ENCODE peak calls at places on chromosomes 11 and 22, in four cellular contexts. One of them, this sample, is unnamed.

GRCh38 chr11:2250041-2250440 is 20.3 kb downstream of the ASCL2 start:
- DNase-seq in H1: no peak
- DNase-seq in HepG2: no peak
- DNase-seq in K562: no peak
- DNase-seq in this sample: no peak

GRCh38 chr11:108931168-108931567 is 266.3 kb downstream of the DDX10 start:
- DNase-seq in H1: no peak
- DNase-seq in HepG2: no peak
- DNase-seq in K562: no peak
- DNase-seq in this sample: peak; percentile 46

GRCh38 chr22:22450343-22450839 is 58.2 kb downstream of the ZNF280B start:
- DNase-seq in H1: no peak
- DNase-seq in HepG2: no peak
- DNase-seq in K562: no peak
- DNase-seq in this sample: no peak

GRCh38 chr11:13486926-13487660 is 8.7 kb downstream of the PTH start:
- DNase-seq in H1: peak; percentile 91
- DNase-seq in HepG2: peak; percentile 73
- DNase-seq in K562: peak; percentile 61
- DNase-seq in this sample: peak; percentile 15

GRCh38 chr22:32864596-32864995 is 63.1 kb downstream of the TIMP3 start:
- DNase-seq in H1: no peak
- DNase-seq in HepG2: no peak
- DNase-seq in K562: no peak
- DNase-seq in this sample: no peak

GRCh38 chr11:48177661-48178060 is 38.9 kb upstream of the OR4B1 start:
- DNase-seq in H1: no peak
- DNase-seq in HepG2: no peak
- DNase-seq in K562: no peak
- DNase-seq in this sample: no peak

GRCh38 chr11:10460611-10461275 is 5.7 kb downstream of the AMPD3 start:
- DNase-seq in H1: no peak
- DNase-seq in HepG2: no peak
- DNase-seq in K562: no peak
- DNase-seq in this sample: no peak

GRCh38 chr22:40043086-40043485 is 48.3 kb downstream of the FAM83F start:
- DNase-seq in H1: no peak
- DNase-seq in HepG2: no peak
- DNase-seq in K562: no peak
- DNase-seq in this sample: no peak

GRCh38 chr11:43381802-43382201 is 23.1 kb downstream of the TTC17 start:
- DNase-seq in H1: no peak
- DNase-seq in HepG2: no peak
- DNase-seq in K562: peak; percentile 49
- DNase-seq in this sample: no peak

GRCh38 chr11:18768472-18768901 is 23.1 kb downstream of the PTPN5 start:
- DNase-seq in H1: no peak
- DNase-seq in HepG2: no peak
- DNase-seq in K562: no peak
- DNase-seq in this sample: no peak

DNA sequence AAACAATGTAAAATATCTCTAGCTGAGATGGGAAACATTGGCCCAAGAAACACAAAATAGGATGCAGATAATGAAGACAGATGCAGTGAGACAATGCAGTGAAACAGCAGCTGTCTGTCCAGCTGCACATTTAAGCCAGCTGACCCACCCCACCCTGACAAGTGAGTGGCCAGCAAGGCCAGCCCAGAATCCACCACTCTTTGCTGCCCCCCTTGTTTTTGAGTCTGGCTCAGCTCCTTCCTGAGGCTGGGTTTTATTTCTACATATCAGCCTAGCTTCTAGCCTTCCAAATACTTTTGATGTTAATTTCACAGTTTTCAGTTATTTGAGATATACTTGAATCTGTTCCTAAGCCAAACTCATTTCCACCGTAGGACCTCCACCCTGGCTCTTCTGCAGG is 154.2 kb upstream of the POU2AF2 start:
- DNase-seq in H1: no peak
- DNase-seq in HepG2: no peak
- DNase-seq in K562: no peak
- DNase-seq in this sample: no peak
- H3K4me3 ChIP-seq in H1: no peak overlapping the region
- H3K4me3 ChIP-seq in HepG2: no peak overlapping the region
- H3K4me3 ChIP-seq in K562: no peak overlapping the region
- H3K4me3 ChIP-seq in this sample: no peak overlapping the region

GRCh38 chr11:35845860-35846259 is 98.0 kb upstream of the LDLRAD3 start:
- DNase-seq in H1: no peak
- DNase-seq in HepG2: no peak
- DNase-seq in K562: no peak
- DNase-seq in this sample: no peak
- TF ChIP-seq KDM1A in H1: no peak
- TF ChIP-seq KDM1A in HepG2: no peak
- TF ChIP-seq KDM1A in K562: no peak
- TF ChIP-seq KDM1A in this sample: no peak

DNA sequence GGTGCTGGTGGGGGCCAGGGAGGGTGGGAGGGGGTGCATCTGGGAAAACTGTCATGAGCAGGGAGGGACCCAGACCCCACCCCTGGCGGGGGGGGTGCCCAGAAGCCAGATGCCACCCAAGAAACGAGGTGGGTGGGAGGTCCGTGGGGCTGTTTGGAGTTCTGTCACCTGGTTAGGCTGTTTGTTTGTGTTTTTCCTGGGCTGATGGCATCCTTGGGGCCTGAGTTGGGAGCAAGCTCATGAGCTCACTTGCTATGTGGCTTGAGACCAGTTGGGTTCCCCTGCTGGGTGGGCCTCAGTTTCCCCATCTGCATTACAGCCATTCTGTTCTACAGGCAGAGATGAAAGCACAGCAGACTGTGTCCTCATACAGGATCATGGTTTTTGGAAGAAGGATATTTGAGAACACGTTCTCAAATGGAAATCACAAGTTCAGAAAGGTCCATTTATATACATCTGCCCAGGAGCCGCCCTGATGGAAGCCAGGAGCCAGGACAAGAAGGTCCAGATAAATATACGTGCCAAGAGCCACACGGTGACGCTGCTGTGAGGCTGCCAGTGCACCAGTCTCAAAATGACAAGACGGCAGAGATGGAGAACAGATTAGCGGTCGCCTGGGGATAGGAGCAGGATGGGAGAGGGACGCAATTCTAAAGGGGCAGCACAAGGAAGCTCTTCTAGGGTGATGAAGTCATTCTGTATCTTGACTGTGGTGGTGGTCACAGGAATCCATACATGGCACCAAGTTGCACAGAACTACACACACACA is 312.9 kb downstream of the MN1 start:
- DNase-seq in H1: no peak
- DNase-seq in HepG2: peak; percentile 23
- DNase-seq in K562: no peak
- DNase-seq in this sample: no peak
- H3K4me3 ChIP-seq in H1: no peak overlapping the region
- H3K4me3 ChIP-seq in HepG2: no peak overlapping the region
- H3K4me3 ChIP-seq in K562: no peak overlapping the region
- H3K4me3 ChIP-seq in this sample: no peak overlapping the region

DNA sequence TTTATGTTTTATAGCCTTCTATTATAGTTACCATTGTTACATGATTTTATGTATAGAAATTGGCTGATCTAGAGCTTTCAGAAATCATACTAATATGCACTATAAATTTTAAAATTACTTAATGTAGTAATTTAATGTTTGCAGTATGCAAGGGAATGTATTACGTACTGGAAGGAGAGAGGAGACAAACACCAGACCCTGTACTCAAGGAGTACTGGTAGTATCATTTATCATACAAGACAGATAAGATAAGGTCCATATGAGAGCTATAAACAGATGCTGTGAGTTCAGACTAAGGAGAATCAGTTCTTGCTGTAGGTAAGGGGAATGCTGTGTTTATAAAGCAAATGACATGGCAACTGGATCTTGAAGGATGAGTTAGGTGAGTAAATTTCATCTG is 765 bp downstream of the BCO2 start:
- DNase-seq in H1: no peak
- DNase-seq in HepG2: no peak
- DNase-seq in K562: no peak
- DNase-seq in this sample: no peak
- TF ChIP-seq KDM1A in H1: no peak
- TF ChIP-seq KDM1A in HepG2: no peak
- TF ChIP-seq KDM1A in K562: no peak
- TF ChIP-seq KDM1A in this sample: no peak

DNA sequence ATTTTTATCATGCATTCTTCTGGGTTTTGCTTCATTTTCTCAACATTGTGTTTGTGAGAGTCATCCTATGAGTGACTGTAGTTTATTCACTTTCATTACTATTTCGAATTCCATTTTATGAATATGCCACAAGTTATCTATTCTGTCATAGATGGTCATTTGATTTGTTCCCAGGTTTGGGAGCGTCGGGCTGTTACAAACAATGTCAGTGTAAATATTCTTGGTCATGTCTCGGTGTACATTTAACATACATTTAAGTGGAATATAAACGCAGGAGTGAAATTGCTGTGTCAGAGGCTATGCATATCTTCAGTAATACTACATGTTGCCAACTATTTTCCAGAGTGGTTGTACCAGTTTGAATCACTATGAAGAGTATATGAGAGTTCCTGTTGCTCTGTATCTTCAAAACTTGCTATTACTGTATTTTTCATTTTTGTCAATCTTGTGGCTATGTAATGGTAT is 2.4 kb downstream of the TRIM44 start:
- DNase-seq in H1: no peak
- DNase-seq in HepG2: no peak
- DNase-seq in K562: peak; percentile 25
- DNase-seq in this sample: no peak
- H3K4me3 ChIP-seq in H1: no peak overlapping the region
- H3K4me3 ChIP-seq in HepG2: no peak overlapping the region
- H3K4me3 ChIP-seq in K562: peak overlapping the region; percentile 58
- H3K4me3 ChIP-seq in this sample: no peak overlapping the region

GRCh38 chr22:36753120-36753802 is 22.7 kb downstream of the IFT27 start:
- DNase-seq in H1: no peak
- DNase-seq in HepG2: no peak
- DNase-seq in K562: no peak
- DNase-seq in this sample: no peak
- TF ChIP-seq KDM1A in H1: no peak
- TF ChIP-seq KDM1A in HepG2: no peak
- TF ChIP-seq KDM1A in K562: no peak
- TF ChIP-seq KDM1A in this sample: no peak

GRCh38 chr22:31085493-31085824 is 4.3 kb downstream of the SMTN start:
- DNase-seq in H1: no peak
- DNase-seq in HepG2: no peak
- DNase-seq in K562: no peak
- DNase-seq in this sample: no peak
- H3K4me3 ChIP-seq in H1: peak overlapping the region; percentile 75
- H3K4me3 ChIP-seq in HepG2: no peak overlapping the region
- H3K4me3 ChIP-seq in K562: peak overlapping the region; percentile 66
- H3K4me3 ChIP-seq in this sample: peak overlapping the region; percentile 58

GRCh38 chr11:17494019-17494418 is 17.4 kb upstream of the ABCC8 start:
- DNase-seq in H1: no peak
- DNase-seq in HepG2: no peak
- DNase-seq in K562: no peak
- DNase-seq in this sample: no peak
- TF ChIP-seq KDM1A in H1: no peak
- TF ChIP-seq KDM1A in HepG2: no peak
- TF ChIP-seq KDM1A in K562: no peak
- TF ChIP-seq KDM1A in this sample: no peak

DNA sequence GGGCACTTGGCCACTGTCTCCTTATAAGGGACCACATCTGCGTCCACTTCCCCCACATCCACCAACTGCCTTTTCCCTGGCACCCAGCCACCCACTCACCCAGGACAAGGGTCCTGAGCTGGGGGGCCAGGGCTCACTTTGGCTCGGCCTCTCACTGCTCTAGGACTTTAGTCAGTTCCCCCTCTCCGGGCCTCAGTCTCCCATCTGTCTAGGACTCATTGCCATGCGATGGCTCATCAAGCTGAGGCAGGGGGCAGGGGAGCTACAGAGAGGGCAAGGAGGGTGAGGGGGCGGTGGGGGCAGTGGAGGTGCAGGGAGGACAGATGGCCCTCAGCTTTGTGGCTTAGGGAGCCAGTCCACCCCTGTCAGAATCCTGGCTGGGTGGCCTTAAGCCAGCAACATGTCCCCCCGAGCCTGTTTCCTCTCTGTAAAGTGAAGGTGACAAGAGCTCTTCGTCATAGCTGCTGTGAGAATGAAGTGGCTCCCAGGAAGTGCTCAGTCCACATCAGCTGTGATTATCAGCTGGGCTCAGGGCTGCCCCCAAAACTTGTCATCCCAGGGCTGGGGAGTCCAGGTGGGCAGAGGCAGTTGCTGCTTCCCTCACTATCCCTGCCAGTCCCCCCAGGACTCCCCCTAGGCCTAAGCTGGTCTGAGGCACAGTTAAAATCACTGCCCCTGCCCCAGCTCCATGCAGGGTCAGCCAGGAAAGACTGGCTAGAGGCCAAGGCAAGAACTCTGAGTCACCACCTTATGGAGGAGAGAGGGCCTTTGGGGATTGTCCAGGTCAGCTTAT is 14.9 kb downstream of the RAC2 start:
- DNase-seq in H1: no peak
- DNase-seq in HepG2: no peak
- DNase-seq in K562: peak; percentile 38
- DNase-seq in this sample: peak; percentile 41
- H3K4me3 ChIP-seq in H1: no peak overlapping the region
- H3K4me3 ChIP-seq in HepG2: no peak overlapping the region
- H3K4me3 ChIP-seq in K562: no peak overlapping the region
- H3K4me3 ChIP-seq in this sample: no peak overlapping the region

GRCh38 chr22:44373234-44373633 is 60.5 kb upstream of the SHISAL1 start:
- DNase-seq in H1: no peak
- DNase-seq in HepG2: no peak
- DNase-seq in K562: no peak
- DNase-seq in this sample: no peak

GRCh38 chr22:44375451-44375850 is 62.7 kb upstream of the SHISAL1 start:
- DNase-seq in H1: no peak
- DNase-seq in HepG2: no peak
- DNase-seq in K562: no peak
- DNase-seq in this sample: no peak

GRCh38 chr22:44371741-44372525 is 59.2 kb upstream of the SHISAL1 start:
- DNase-seq in H1: no peak
- DNase-seq in HepG2: no peak
- DNase-seq in K562: no peak
- DNase-seq in this sample: no peak

GRCh38 chr22:44369916-44370804 is 57.4 kb upstream of the SHISAL1 start:
- DNase-seq in H1: no peak
- DNase-seq in HepG2: no peak
- DNase-seq in K562: no peak
- DNase-seq in this sample: no peak

DNA sequence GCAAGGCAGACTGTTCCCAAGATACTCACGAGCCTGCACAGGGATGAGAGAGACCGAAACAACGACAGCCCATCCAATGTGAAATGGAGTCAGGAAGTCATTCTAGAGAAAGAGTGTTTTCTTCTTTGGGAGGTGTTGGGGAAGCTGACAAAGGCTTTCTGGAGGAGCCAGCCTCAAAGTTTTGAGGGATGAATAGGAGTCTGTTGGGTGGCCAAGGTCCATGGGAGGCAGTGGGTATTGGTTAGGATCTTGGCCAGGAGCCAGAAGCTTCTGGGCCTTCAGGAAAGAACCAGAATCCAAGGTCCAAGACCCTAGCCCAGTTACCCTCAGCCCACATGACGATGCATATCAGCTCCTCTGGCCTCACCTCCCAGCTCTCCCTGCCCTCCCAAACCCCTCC is 59.9 kb upstream of the SHISAL1 start:
- DNase-seq in H1: no peak
- DNase-seq in HepG2: no peak
- DNase-seq in K562: no peak
- DNase-seq in this sample: no peak
- TF ChIP-seq KDM1A in H1: no peak
- TF ChIP-seq KDM1A in HepG2: no peak
- TF ChIP-seq KDM1A in K562: no peak
- TF ChIP-seq KDM1A in this sample: no peak